ENCODE peak calls at places on chromosomes 5 and 9, in ten cellular contexts. D, U, Q, E, G, M, K, V, A and I are unnamed samples.
A peak's percentile ranks its signal among the peaks of the same experiment; 100 is the strongest.

GRCh38 chr9:137666950-137667670 is 48.3 kb downstream of the EHMT1 start:
- DNase-seq in G (no peak), M (no peak), Q (no peak), E (peak; percentile 75), A (no peak), V (no peak), U (peak; percentile 41), D (peak; percentile 86), K (no peak), I (no peak)

GRCh38 chr9:131478421-131478868 is 24.3 kb upstream of the POMT1 start:
- DNase-seq in Q (peak; percentile 44), V (no peak), M (peak; percentile 42), E (no peak), K (peak; percentile 63), D (peak; percentile 50), G (peak; percentile 28), U (peak; percentile 69), A (no peak), I (peak; percentile 35)

GRCh38 chr5:95621839-95622629 is 2.1 kb downstream of the GPR150 start:
- DNase-seq in E (no peak), A (no peak), D (peak; percentile 9), M (no peak), Q (peak; percentile 9), G (no peak), K (no peak), U (no peak), V (no peak), I (no peak)

GRCh38 chr9:129497064-129497836 is 123.7 kb downstream of the C9orf50 start:
- DNase-seq in V (no peak), D (peak; percentile 66), Q (no peak), K (peak; percentile 78), M (no peak), G (peak; percentile 55), E (no peak), U (no peak), A (no peak), I (no peak)

GRCh38 chr9:110432253-110432652 is 94.6 kb upstream of the TXNDC8 start:
- DNase-seq in G (no peak), D (no peak), Q (no peak), K (no peak), A (peak; percentile 71), M (peak; percentile 72), V (no peak), E (no peak), U (no peak), I (no peak)

GRCh38 chr5:131649160-131649559 is 14.1 kb upstream of the RAPGEF6 start:
- DNase-seq in D (no peak), A (peak; percentile 58), Q (no peak), M (no peak), E (no peak), K (no peak), V (no peak), G (no peak), U (no peak), I (no peak)

GRCh38 chr5:9951861-9952260 is 297.8 kb downstream of the ATPSCKMT start:
- DNase-seq in M (no peak), A (no peak), Q (no peak), D (no peak), E (no peak), V (no peak), U (no peak), G (no peak), K (no peak), I (no peak)

GRCh38 chr9:123360161-123361085 is 4.4 kb downstream of the CRB2 start:
- DNase-seq in V (no peak), A (no peak), K (peak; percentile 95), M (peak; percentile 23), U (peak; percentile 19), Q (no peak), E (peak; percentile 61), G (peak; percentile 64), D (peak; percentile 94), I (no peak)

GRCh38 chr5:147669113-147669869 is 113.2 kb downstream of the JAKMIP2 start:
- DNase-seq in G (no peak), D (no peak), Q (no peak), K (no peak), M (no peak), U (no peak), V (no peak), E (no peak), A (no peak), I (no peak)

GRCh38 chr9:133148351-133149129 is 15.2 kb downstream of the GBGT1 start:
- DNase-seq in A (peak; percentile 38), Q (peak; percentile 60), V (no peak), G (no peak), U (peak; percentile 67), E (no peak), K (peak; percentile 45), D (peak; percentile 73), M (peak; percentile 41), I (peak; percentile 19)

GRCh38 chr9:82553654-82554366 is 509.1 kb downstream of the RASEF start:
- DNase-seq in G (no peak), D (no peak), E (no peak), A (peak; percentile 5), K (no peak), V (no peak), U (no peak), M (no peak), Q (no peak), I (no peak)

GRCh38 chr9:98215821-98216220 is 23.4 kb upstream of the CORO2A start:
- DNase-seq in Q (no peak), D (peak; percentile 49), M (peak; percentile 38), E (no peak), A (no peak), V (no peak), K (peak; percentile 25), G (no peak), U (no peak), I (peak; percentile 21)

GRCh38 chr5:136994154-136994553 is 505.0 kb downstream of the SPOCK1 start:
- DNase-seq in K (no peak), D (no peak), M (no peak), E (no peak), A (no peak), V (no peak), U (no peak), G (no peak), Q (no peak), I (no peak)

GRCh38 chr5:169656125-169656990 is 19.3 kb downstream of the DOCK2 start:
- DNase-seq in E (no peak), V (no peak), K (no peak), G (no peak), A (peak; percentile 43), Q (no peak), D (no peak), U (no peak), M (peak; percentile 46), I (no peak)

GRCh38 chr9:115142502-115143265 is 24.7 kb upstream of the TNC start:
- DNase-seq in G (no peak), E (no peak), M (no peak), A (no peak), Q (no peak), D (no peak), V (no peak), U (no peak), K (no peak), I (no peak)

GRCh38 chr9:127971357-127972315 is 9.2 kb downstream of the EEIG1 start:
- DNase-seq in A (no peak), U (peak; percentile 61), E (no peak), M (no peak), Q (no peak), V (no peak), K (no peak), G (no peak), D (no peak), I (no peak)

GRCh38 chr5:172453986-172454354 is 355 bp downstream of the SH3PXD2B start:
- DNase-seq in M (peak; percentile 58), D (peak; percentile 77), Q (no peak), V (no peak), K (peak; percentile 55), G (no peak), A (no peak), U (no peak), E (no peak), I (peak; percentile 12)

GRCh38 chr9:113599647-113600476 is 136.3 kb downstream of the RGS3 start:
- DNase-seq in A (peak; percentile 93), Q (no peak), M (peak; percentile 78), D (no peak), V (no peak), G (no peak), K (no peak), U (no peak), E (no peak), I (no peak)

GRCh38 chr5:135392256-135392655 is 6.8 kb downstream of the MACROH2A1 start:
- DNase-seq in A (peak; percentile 88), U (no peak), Q (no peak), K (no peak), E (no peak), M (peak; percentile 52), G (no peak), D (no peak), V (no peak), I (no peak)

GRCh38 chr5:113034182-113034773 is 57.7 kb downstream of the DCP2 start:
- DNase-seq in U (no peak), V (no peak), E (no peak), D (no peak), A (peak; percentile 95), Q (no peak), K (no peak), M (peak; percentile 78), G (no peak), I (no peak)

GRCh38 chr9:106277931-106278330 is 583.6 kb downstream of the TMEM38B start:
- DNase-seq in V (no peak), M (peak; percentile 14), A (no peak), E (no peak), U (no peak), Q (no peak), K (no peak), G (no peak), D (no peak), I (no peak)

GRCh38 chr9:131050831-131051230 is 41.9 kb downstream of the LAMC3 start:
- DNase-seq in Q (no peak), G (no peak), V (no peak), D (no peak), A (no peak), U (no peak), M (no peak), E (no peak), K (no peak), I (no peak)

GRCh38 chr5:168946363-168946762 is 354.6 kb downstream of the SLIT3 start:
- DNase-seq in Q (no peak), A (no peak), V (no peak), M (peak; percentile 16), U (no peak), G (no peak), E (no peak), D (peak; percentile 67), K (peak; percentile 91), I (no peak)